ENCODE peak calls at places on chromosomes 1 and 21, in seven cellular contexts. H is GM23248, N is MM.1S, E is neural progenitor cell, K is hepatocyte, C is GM23338, F is SK-N-SH. X is an unnamed sample.

GRCh38 chr21:44399151-44399954 is 45.9 kb downstream of the TRPM2 start:
- DNase-seq in H (no peak), F (peak), E (no peak), K (peak), C (no peak), N (no peak), X (no peak)

GRCh38 chr1:99004270-99005141 is at the start of gene PLPPR5:
- DNase-seq in F (peak), K (peak), H (peak), C (peak), E (peak), N (peak), X (no peak)

GRCh38 chr1:57551476-57551875 is 127.6 kb upstream of the DAB1 start:
- DNase-seq in N (no peak), H (no peak), K (no peak), C (peak), F (no peak), E (no peak), X (no peak)

GRCh38 chr1:4061521-4062031 is 161.5 kb upstream of the C1orf174 start:
- DNase-seq in N (no peak), F (no peak), K (no peak), E (no peak), C (no peak), H (no peak), X (no peak)

GRCh38 chr1:203280061-203280460 is 25.3 kb upstream of the BTG2 start:
- DNase-seq in N (no peak), K (no peak), E (no peak), H (no peak), F (no peak), C (no peak), X (no peak)

GRCh38 chr1:172742599-172743500 is 83.9 kb downstream of the FASLG start:
- DNase-seq in F (peak), K (peak), N (peak), C (peak), E (peak), H (peak), X (peak)

GRCh38 chr1:156124557-156125483 is 10.3 kb downstream of the LMNA start:
- DNase-seq in F (no peak), N (no peak), H (peak), C (peak), K (no peak), E (no peak), X (no peak)

GRCh38 chr1:211935448-211935970 is 99.8 kb downstream of the INTS7 start:
- DNase-seq in K (no peak), E (no peak), F (no peak), C (no peak), N (no peak), H (no peak), X (no peak)

GRCh38 chr1:202145325-202146140 is 996 bp upstream of the ARL8A start:
- DNase-seq in N (peak), E (no peak), H (peak), K (no peak), F (no peak), C (no peak), X (no peak)

GRCh38 chr1:55817027-55817426 is 601.9 kb upstream of the USP24 start:
- DNase-seq in E (no peak), N (peak), C (no peak), F (no peak), K (no peak), H (no peak), X (no peak)
- H3K4me2 ChIP-seq in E (no peak), N (peak), C (no peak), F (no peak), K (no peak), H (no peak), X (no peak)

GRCh38 chr1:31570228-31570627 is 6.1 kb upstream of the TINAGL1 start:
- DNase-seq in C (no peak), F (no peak), H (no peak), E (no peak), N (no peak), K (no peak), X (no peak)

GRCh38 chr1:31571340-31572295 is 4.7 kb upstream of the TINAGL1 start:
- DNase-seq in N (no peak), H (no peak), K (no peak), C (no peak), E (peak), F (no peak), X (peak)

GRCh38 chr1:31572323-31573104 is 3.8 kb upstream of the TINAGL1 start:
- DNase-seq in H (peak), F (no peak), K (no peak), C (no peak), E (no peak), N (no peak), X (no peak)

GRCh38 chr1:31569773-31570172 is 6.5 kb upstream of the TINAGL1 start:
- DNase-seq in H (no peak), N (no peak), E (no peak), K (no peak), F (no peak), C (no peak), X (no peak)

DNA sequence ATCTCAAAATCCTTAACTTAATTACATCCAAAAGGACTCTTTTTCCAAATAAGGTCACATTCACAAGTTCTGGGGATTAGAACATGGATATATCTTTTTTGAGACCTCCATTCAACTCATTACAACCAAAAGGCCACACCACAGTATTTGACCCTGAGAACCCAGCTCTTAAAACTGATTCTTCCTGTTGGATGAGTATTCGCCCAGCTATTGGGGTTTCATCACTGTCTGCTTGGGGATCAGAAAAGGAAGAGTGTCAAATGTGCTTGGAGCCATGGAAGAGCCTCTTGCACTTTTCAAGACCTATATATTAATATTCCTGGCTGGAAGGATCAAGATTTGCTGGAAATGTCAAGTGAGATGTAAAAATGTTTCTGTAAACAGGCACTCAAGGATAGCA is 5.4 kb upstream of the TINAGL1 start:
- DNase-seq in E (no peak), C (no peak), H (peak), K (no peak), N (no peak), F (no peak), X (no peak)
- H3K27ac ChIP-seq in E (no peak), C (no peak), H (no peak), K (no peak), N (no peak), F (no peak), X (no peak)

GRCh38 chr1:2598329-2598931 is 11.9 kb downstream of the PRXL2B start:
- DNase-seq in H (no peak), C (no peak), F (no peak), N (no peak), E (no peak), K (no peak), X (no peak)
- TF ChIP-seq EZH2phosphoT487 in H (no peak), C (no peak), F (no peak), N (no peak), E (no peak), K (no peak), X (no peak)

GRCh38 chr1:243791586-243792267 is 58.3 kb downstream of the AKT3 start:
- DNase-seq in C (no peak), K (no peak), N (no peak), E (no peak), H (peak), F (no peak), X (no peak)

GRCh38 chr1:243790404-243790803 is 59.6 kb downstream of the AKT3 start:
- DNase-seq in F (no peak), H (no peak), C (no peak), K (no peak), E (no peak), N (no peak), X (no peak)

GRCh38 chr1:243793298-243793697 is 56.7 kb downstream of the AKT3 start:
- DNase-seq in E (no peak), F (no peak), N (peak), H (no peak), C (no peak), K (no peak), X (no peak)

GRCh38 chr1:243792401-243792800 is 57.6 kb downstream of the AKT3 start:
- DNase-seq in H (no peak), K (no peak), C (peak), E (no peak), F (no peak), N (no peak), X (no peak)

GRCh38 chr1:243792891-243793290 is 57.2 kb downstream of the AKT3 start:
- DNase-seq in K (no peak), N (no peak), C (no peak), F (no peak), E (no peak), H (no peak), X (no peak)
- H3K4me2 ChIP-seq in K (no peak), N (no peak), C (no peak), F (no peak), E (no peak), H (no peak), X (no peak)

DNA sequence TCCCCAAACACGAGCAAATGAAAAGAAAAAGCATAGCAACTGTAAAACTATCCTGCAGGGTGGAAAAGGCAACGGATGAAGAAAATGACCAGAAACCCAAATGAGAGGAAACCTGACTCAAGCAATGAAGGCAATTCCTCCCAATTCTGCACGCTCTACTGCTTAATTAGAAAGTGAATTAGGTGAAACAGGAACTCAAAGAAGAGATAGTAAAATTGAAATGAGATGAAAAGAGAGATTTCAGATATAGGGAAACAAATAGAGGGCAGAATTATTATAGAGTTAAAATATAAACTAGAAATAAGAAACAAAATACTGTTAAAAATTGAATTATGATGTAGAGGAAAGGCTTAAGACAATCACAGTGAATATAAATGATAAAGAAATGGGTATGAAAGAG is 27.5 kb upstream of the ITPKB start:
- DNase-seq in K (no peak), H (no peak), E (no peak), N (no peak), C (no peak), F (no peak), X (no peak)
- H3K27ac ChIP-seq in K (no peak), H (no peak), E (no peak), N (no peak), C (no peak), F (no peak), X (peak)

GRCh38 chr1:94094466-94095111 is 26.4 kb downstream of the ABCA4 start:
- DNase-seq in N (no peak), E (no peak), H (peak), F (no peak), K (peak), C (no peak), X (no peak)
- TF ChIP-seq EZH2phosphoT487 in N (no peak), E (no peak), H (no peak), F (no peak), K (no peak), C (no peak), X (no peak)